ENCODE peak calls at places on chromosomes 3 and 15, in six cellular contexts. One of them, this sample, is unnamed.

GRCh38 chr3:134694946-134695543 is 44.2 kb upstream of the KY start:
- DNase-seq in activated CD8-positive, alpha-beta memory T cell treated with anti-CD3 and anti-CD28 coated beads for 24 hours: no peak
- DNase-seq in effector memory CD8-positive, alpha-beta T cell: no peak
- DNase-seq in Calu3: no peak
- DNase-seq in brain microvascular endothelial cell: no peak
- DNase-seq in NCI-H2081: no peak
- DNase-seq in this sample: no peak

GRCh38 chr15:101029971-101030661 is 111.0 kb downstream of the LRRK1 start:
- DNase-seq in activated CD8-positive, alpha-beta memory T cell treated with anti-CD3 and anti-CD28 coated beads for 24 hours: peak; percentile 32
- DNase-seq in effector memory CD8-positive, alpha-beta T cell: no peak
- DNase-seq in Calu3: no peak
- DNase-seq in brain microvascular endothelial cell: no peak
- DNase-seq in NCI-H2081: no peak
- DNase-seq in this sample: no peak

GRCh38 chr3:133426721-133427120 is 26.9 kb downstream of the BFSP2 start:
- DNase-seq in activated CD8-positive, alpha-beta memory T cell treated with anti-CD3 and anti-CD28 coated beads for 24 hours: no peak
- DNase-seq in effector memory CD8-positive, alpha-beta T cell: no peak
- DNase-seq in Calu3: no peak
- DNase-seq in brain microvascular endothelial cell: peak; percentile 62
- DNase-seq in NCI-H2081: no peak
- DNase-seq in this sample: no peak

GRCh38 chr3:126983276-126983652 is 349 bp downstream of the PLXNA1 start:
- DNase-seq in activated CD8-positive, alpha-beta memory T cell treated with anti-CD3 and anti-CD28 coated beads for 24 hours: no peak
- DNase-seq in effector memory CD8-positive, alpha-beta T cell: no peak
- DNase-seq in Calu3: peak; percentile 30
- DNase-seq in brain microvascular endothelial cell: no peak
- DNase-seq in NCI-H2081: no peak
- DNase-seq in this sample: peak; percentile 1

GRCh38 chr15:80852676-80853075 is 73.5 kb downstream of the CEMIP start:
- DNase-seq in activated CD8-positive, alpha-beta memory T cell treated with anti-CD3 and anti-CD28 coated beads for 24 hours: no peak
- DNase-seq in effector memory CD8-positive, alpha-beta T cell: no peak
- DNase-seq in Calu3: no peak
- DNase-seq in brain microvascular endothelial cell: no peak
- DNase-seq in NCI-H2081: peak; percentile 20
- DNase-seq in this sample: no peak

GRCh38 chr3:182138388-182138787 is 426.7 kb downstream of the SOX2 start:
- DNase-seq in activated CD8-positive, alpha-beta memory T cell treated with anti-CD3 and anti-CD28 coated beads for 24 hours: no peak
- DNase-seq in effector memory CD8-positive, alpha-beta T cell: no peak
- DNase-seq in Calu3: no peak
- DNase-seq in brain microvascular endothelial cell: no peak
- DNase-seq in NCI-H2081: no peak
- DNase-seq in this sample: no peak

GRCh38 chr3:46934508-46935167 is 41.9 kb downstream of the CCDC12 start:
- DNase-seq in activated CD8-positive, alpha-beta memory T cell treated with anti-CD3 and anti-CD28 coated beads for 24 hours: no peak
- DNase-seq in effector memory CD8-positive, alpha-beta T cell: no peak
- DNase-seq in Calu3: no peak
- DNase-seq in brain microvascular endothelial cell: no peak
- DNase-seq in NCI-H2081: no peak
- DNase-seq in this sample: no peak

GRCh38 chr3:126958638-126959085 is 24.3 kb upstream of the PLXNA1 start:
- DNase-seq in activated CD8-positive, alpha-beta memory T cell treated with anti-CD3 and anti-CD28 coated beads for 24 hours: no peak
- DNase-seq in effector memory CD8-positive, alpha-beta T cell: no peak
- DNase-seq in Calu3: no peak
- DNase-seq in brain microvascular endothelial cell: no peak
- DNase-seq in NCI-H2081: no peak
- DNase-seq in this sample: no peak

GRCh38 chr3:108862865-108863798 is 40.5 kb downstream of the TRAT1 start:
- DNase-seq in activated CD8-positive, alpha-beta memory T cell treated with anti-CD3 and anti-CD28 coated beads for 24 hours: peak; percentile 63
- DNase-seq in effector memory CD8-positive, alpha-beta T cell: peak; percentile 6
- DNase-seq in Calu3: peak; percentile 14
- DNase-seq in brain microvascular endothelial cell: peak; percentile 14
- DNase-seq in NCI-H2081: no peak
- DNase-seq in this sample: peak; percentile 74

GRCh38 chr3:146581080-146581601 is 24.0 kb downstream of the PLSCR5 start:
- DNase-seq in activated CD8-positive, alpha-beta memory T cell treated with anti-CD3 and anti-CD28 coated beads for 24 hours: no peak
- DNase-seq in effector memory CD8-positive, alpha-beta T cell: no peak
- DNase-seq in Calu3: no peak
- DNase-seq in brain microvascular endothelial cell: no peak
- DNase-seq in NCI-H2081: no peak
- DNase-seq in this sample: no peak

GRCh38 chr3:183638092-183638644 is 2.7 kb downstream of the KLHL24 start:
- DNase-seq in activated CD8-positive, alpha-beta memory T cell treated with anti-CD3 and anti-CD28 coated beads for 24 hours: no peak
- DNase-seq in effector memory CD8-positive, alpha-beta T cell: no peak
- DNase-seq in Calu3: no peak
- DNase-seq in brain microvascular endothelial cell: no peak
- DNase-seq in NCI-H2081: no peak
- DNase-seq in this sample: no peak

GRCh38 chr3:62361261-62361660 is 12.1 kb downstream of the FEZF2 start:
- DNase-seq in activated CD8-positive, alpha-beta memory T cell treated with anti-CD3 and anti-CD28 coated beads for 24 hours: no peak
- DNase-seq in effector memory CD8-positive, alpha-beta T cell: no peak
- DNase-seq in Calu3: no peak
- DNase-seq in brain microvascular endothelial cell: no peak
- DNase-seq in NCI-H2081: no peak
- DNase-seq in this sample: no peak

GRCh38 chr15:59278120-59278519 is 71.5 kb downstream of the LDHAL6B start:
- DNase-seq in activated CD8-positive, alpha-beta memory T cell treated with anti-CD3 and anti-CD28 coated beads for 24 hours: no peak
- DNase-seq in effector memory CD8-positive, alpha-beta T cell: no peak
- DNase-seq in Calu3: no peak
- DNase-seq in brain microvascular endothelial cell: no peak
- DNase-seq in NCI-H2081: no peak
- DNase-seq in this sample: no peak

GRCh38 chr15:83498801-83499200 is 51.7 kb downstream of the SH3GL3 start:
- DNase-seq in activated CD8-positive, alpha-beta memory T cell treated with anti-CD3 and anti-CD28 coated beads for 24 hours: no peak
- DNase-seq in effector memory CD8-positive, alpha-beta T cell: no peak
- DNase-seq in Calu3: no peak
- DNase-seq in brain microvascular endothelial cell: no peak
- DNase-seq in NCI-H2081: no peak
- DNase-seq in this sample: no peak